ENCODE peak calls at places on chromosomes 11 and 22, in six cellular contexts. Z, X, J, Q, A and K are unnamed samples.

GRCh38 chr11:120108154-120108784 is 29.6 kb downstream of the TRIM29 start:
- DNase-seq in A (peak), Q (peak), X (peak), J (peak), Z (peak), K (peak)

GRCh38 chr22:39110631-39111561 is 13.9 kb downstream of the APOBEC3H start:
- DNase-seq in Q (peak), X (no peak), J (peak), Z (no peak), A (no peak), K (no peak)

GRCh38 chr11:972812-973211 is 47.1 kb downstream of the AP2A2 start:
- DNase-seq in A (no peak), X (no peak), Z (no peak), Q (no peak), J (no peak), K (no peak)

GRCh38 chr11:83070878-83071640 is 638 bp downstream of the RAB30 start:
- DNase-seq in J (no peak), A (no peak), X (peak), Z (no peak), Q (no peak), K (peak)

GRCh38 chr11:60939828-60940227 is 12.1 kb downstream of the SLC15A3 start:
- DNase-seq in Q (no peak), A (no peak), Z (no peak), J (no peak), X (no peak), K (no peak)

GRCh38 chr11:30585067-30585891 is 874 bp downstream of the MPPED2 start:
- DNase-seq in J (no peak), Z (peak), X (peak), A (peak), Q (peak), K (peak)

GRCh38 chr11:33670250-33671011 is 30.2 kb downstream of the C11orf91 start:
- DNase-seq in Z (no peak), X (no peak), A (no peak), Q (no peak), J (peak), K (no peak)

GRCh38 chr11:19258651-19259230 is 18.0 kb upstream of the E2F8 start:
- DNase-seq in J (no peak), Z (no peak), A (no peak), Q (no peak), X (no peak), K (no peak)

GRCh38 chr22:35517207-35517606 is 23.4 kb upstream of the RASD2 start:
- DNase-seq in Z (no peak), X (peak), A (no peak), Q (peak), J (no peak), K (no peak)

GRCh38 chr11:67416416-67417335 is 1.2 kb downstream of the CARNS1 start:
- DNase-seq in X (peak), Z (no peak), Q (no peak), J (no peak), A (no peak), K (no peak)

GRCh38 chr11:123483058-123483457 is 53.0 kb downstream of the GRAMD1B start:
- DNase-seq in X (no peak), A (no peak), J (peak), Z (no peak), Q (no peak), K (no peak)
- H3K9ac ChIP-seq in X (no peak), A (no peak), J (no peak), Z (no peak), Q (no peak), K (no peak)

GRCh38 chr22:37897805-37898204 is 8.3 kb upstream of the MICALL1 start:
- DNase-seq in Q (no peak), J (no peak), X (no peak), Z (no peak), A (no peak), K (no peak)

GRCh38 chr22:37894939-37895670 is 11.0 kb upstream of the MICALL1 start:
- DNase-seq in Z (peak), J (peak), X (peak), Q (peak), A (peak), K (peak)

GRCh38 chr22:37896939-37897338 is 9.2 kb upstream of the MICALL1 start:
- DNase-seq in X (peak), A (no peak), Z (no peak), J (no peak), Q (no peak), K (no peak)

GRCh38 chr22:37896181-37896592 is 9.9 kb upstream of the MICALL1 start:
- DNase-seq in Z (no peak), J (peak), A (peak), Q (peak), X (peak), K (no peak)

GRCh38 chr22:37898441-37899181 is 7.5 kb upstream of the MICALL1 start:
- DNase-seq in Z (peak), J (peak), A (peak), X (peak), Q (peak), K (no peak)
- H3K9ac ChIP-seq in Z (no peak), J (peak), A (no peak), X (no peak), Q (no peak), K (peak)

GRCh38 chr11:14327105-14327504 is 31.9 kb downstream of the RRAS2 start:
- DNase-seq in A (no peak), J (no peak), Q (no peak), Z (no peak), X (no peak), K (no peak)
- H3K9ac ChIP-seq in A (no peak), J (no peak), Q (no peak), Z (peak), X (no peak), K (no peak)

GRCh38 chr11:68935066-68935465 is 31.4 kb downstream of the IGHMBP2 start:
- DNase-seq in Q (no peak), J (no peak), Z (no peak), X (no peak), A (no peak), K (no peak)
- H3K9ac ChIP-seq in Q (no peak), J (no peak), Z (no peak), X (no peak), A (no peak), K (no peak)

GRCh38 chr11:130145328-130145812 is 14.2 kb upstream of the ST14 start:
- DNase-seq in Z (no peak), A (no peak), X (no peak), Q (no peak), J (no peak), K (no peak)

GRCh38 chr11:130144129-130144528 is 15.5 kb upstream of the ST14 start:
- DNase-seq in X (no peak), Z (no peak), J (no peak), A (no peak), Q (no peak), K (no peak)

GRCh38 chr11:130145975-130146776 is 13.4 kb upstream of the ST14 start:
- DNase-seq in A (peak), X (peak), Q (peak), J (peak), Z (peak), K (no peak)

GRCh38 chr11:130146797-130147196 is 12.8 kb upstream of the ST14 start:
- DNase-seq in Q (no peak), J (no peak), X (no peak), A (no peak), Z (no peak), K (no peak)

DNA sequence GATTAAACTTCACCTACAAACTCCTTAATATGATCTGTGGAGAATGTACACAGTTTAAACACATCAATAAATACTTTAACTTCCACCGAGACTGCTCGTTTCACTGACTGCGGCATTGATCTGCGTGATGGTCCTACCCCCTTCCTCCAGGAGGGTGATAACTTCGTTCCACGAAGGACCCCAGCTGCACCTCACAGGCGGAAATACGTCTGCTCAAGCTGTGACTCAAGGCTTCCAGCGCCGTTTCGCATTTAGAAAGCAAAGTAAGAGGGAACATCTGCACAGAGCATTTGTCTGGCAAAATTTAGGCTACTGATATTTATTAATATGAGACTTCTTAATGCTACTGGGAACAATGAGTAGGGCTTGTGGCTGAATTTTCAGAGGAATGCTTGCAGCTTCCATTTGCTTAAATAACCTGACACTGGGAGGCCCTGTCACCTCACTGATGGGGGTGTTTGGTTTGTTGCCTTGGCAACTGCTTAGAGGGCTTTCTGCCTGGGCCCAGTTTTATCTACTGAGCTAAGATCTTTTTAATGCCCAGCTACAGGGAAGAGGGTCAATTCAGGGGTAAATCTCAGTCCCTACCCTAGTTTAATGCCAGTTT is 14.8 kb upstream of the ST14 start:
- DNase-seq in A (no peak), Q (peak), Z (no peak), J (no peak), X (peak), K (no peak)
- H3K9ac ChIP-seq in A (no peak), Q (peak), Z (no peak), J (no peak), X (no peak), K (no peak)

DNA sequence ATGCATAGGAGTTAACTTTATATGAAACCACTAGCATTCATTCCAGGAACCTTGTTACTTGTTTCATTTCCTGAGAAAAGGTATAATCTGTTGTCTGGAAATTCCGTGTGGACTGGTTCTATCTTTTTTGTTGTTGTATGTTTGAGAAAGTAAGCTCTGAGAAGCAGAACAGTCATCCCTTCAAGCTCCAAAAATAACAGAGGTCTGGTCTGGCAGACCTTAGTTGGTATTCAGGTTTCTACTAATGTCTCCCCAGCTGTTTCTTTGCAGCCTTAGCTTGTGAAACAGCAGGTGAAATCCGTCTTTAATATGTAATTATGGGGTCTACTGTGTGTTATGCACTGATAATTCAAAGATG is 2.4 kb downstream of the RNF121 start:
- DNase-seq in Z (no peak), J (no peak), X (no peak), Q (no peak), A (no peak), K (no peak)
- H3K9ac ChIP-seq in Z (no peak), J (no peak), X (no peak), Q (no peak), A (no peak), K (no peak)

GRCh38 chr11:20934521-20934920 is 265.1 kb downstream of the NELL1 start:
- DNase-seq in A (no peak), J (no peak), X (no peak), Q (no peak), Z (no peak), K (no peak)

GRCh38 chr11:20933086-20933485 is 263.7 kb downstream of the NELL1 start:
- DNase-seq in J (no peak), A (no peak), Z (no peak), Q (no peak), X (no peak), K (no peak)

GRCh38 chr11:20931029-20931428 is 261.6 kb downstream of the NELL1 start:
- DNase-seq in X (no peak), A (no peak), J (no peak), Q (no peak), Z (no peak), K (no peak)

GRCh38 chr11:20937826-20938225 is 268.4 kb downstream of the NELL1 start:
- DNase-seq in J (no peak), A (no peak), Z (no peak), X (no peak), Q (no peak), K (no peak)

DNA sequence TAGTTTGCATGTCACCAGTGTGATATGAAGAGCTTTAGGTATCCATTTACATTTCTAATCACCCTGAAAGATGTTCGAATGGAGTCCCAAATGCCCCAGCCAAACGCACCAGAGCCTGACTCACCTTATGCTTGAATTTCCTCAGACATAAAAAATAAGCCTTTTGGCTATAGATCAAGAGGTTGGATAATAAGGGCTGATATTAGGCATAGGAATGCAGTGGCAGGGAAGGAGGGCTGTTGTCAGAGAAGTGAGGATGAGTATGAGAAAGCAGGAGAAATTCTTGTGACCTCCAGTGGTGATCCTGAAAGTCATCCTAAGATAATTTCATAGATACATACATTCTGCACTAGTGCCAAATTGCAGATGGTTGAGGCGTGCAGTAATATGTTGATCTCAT is 264.6 kb downstream of the NELL1 start:
- DNase-seq in A (no peak), Z (no peak), X (no peak), Q (no peak), J (no peak), K (no peak)
- H3K9ac ChIP-seq in A (no peak), Z (no peak), X (no peak), Q (no peak), J (no peak), K (no peak)